ENCODE peak calls at places on chromosomes 16 and 17, in six cellular contexts. One of them, this sample, is unnamed.

GRCh38 chr17:82678265-82678891 is 20.1 kb downstream of the RAB40B start:
- DNase-seq in K562: no peak
- DNase-seq in GM12878: no peak
- DNase-seq in HepG2: no peak
- DNase-seq in SK-N-SH: no peak
- DNase-seq in IMR-90: no peak
- DNase-seq in this sample: no peak

GRCh38 chr17:1470071-1470773 is 14.2 kb upstream of the CRK start:
- DNase-seq in HepG2: no peak
- DNase-seq in GM12878: no peak
- DNase-seq in IMR-90: no peak
- DNase-seq in K562: no peak
- DNase-seq in SK-N-SH: no peak
- DNase-seq in this sample: no peak

GRCh38 chr16:47848481-47849109 is 307.2 kb downstream of the ABCC12 start:
- DNase-seq in IMR-90: peak
- DNase-seq in GM12878: no peak
- DNase-seq in SK-N-SH: no peak
- DNase-seq in K562: no peak
- DNase-seq in HepG2: no peak
- DNase-seq in this sample: no peak

GRCh38 chr16:76947694-76948093 is 243.3 kb upstream of the MON1B start:
- DNase-seq in SK-N-SH: peak
- DNase-seq in IMR-90: no peak
- DNase-seq in K562: no peak
- DNase-seq in GM12878: no peak
- DNase-seq in HepG2: no peak
- DNase-seq in this sample: no peak

GRCh38 chr17:69608114-69608513 is 193.6 kb downstream of the MAP2K6 start:
- DNase-seq in IMR-90: no peak
- DNase-seq in K562: no peak
- DNase-seq in SK-N-SH: no peak
- DNase-seq in HepG2: no peak
- DNase-seq in GM12878: no peak
- DNase-seq in this sample: no peak

GRCh38 chr16:75198135-75198600 is 8.8 kb downstream of the CTRB2 start:
- DNase-seq in GM12878: no peak
- DNase-seq in SK-N-SH: peak
- DNase-seq in K562: no peak
- DNase-seq in HepG2: no peak
- DNase-seq in IMR-90: peak
- DNase-seq in this sample: no peak

GRCh38 chr17:15038656-15039055 is 226.5 kb downstream of the PMP22 start:
- DNase-seq in IMR-90: peak
- DNase-seq in HepG2: no peak
- DNase-seq in K562: no peak
- DNase-seq in GM12878: no peak
- DNase-seq in SK-N-SH: no peak
- DNase-seq in this sample: no peak

GRCh38 chr17:10186771-10187425 is 11.5 kb downstream of the GAS7 start:
- DNase-seq in GM12878: no peak
- DNase-seq in IMR-90: no peak
- DNase-seq in HepG2: no peak
- DNase-seq in SK-N-SH: no peak
- DNase-seq in K562: no peak
- DNase-seq in this sample: no peak

GRCh38 chr17:20315821-20316220 is 151.5 kb downstream of the LGALS9B start:
- DNase-seq in SK-N-SH: no peak
- DNase-seq in IMR-90: peak
- DNase-seq in K562: no peak
- DNase-seq in GM12878: no peak
- DNase-seq in HepG2: no peak
- DNase-seq in this sample: no peak

GRCh38 chr17:81794509-81794908 is 9.4 kb upstream of the GCGR start:
- DNase-seq in HepG2: no peak
- DNase-seq in GM12878: no peak
- DNase-seq in IMR-90: no peak
- DNase-seq in SK-N-SH: no peak
- DNase-seq in K562: peak
- DNase-seq in this sample: no peak

GRCh38 chr17:78124081-78124835 is 4.3 kb downstream of the TMC6 start:
- DNase-seq in SK-N-SH: no peak
- DNase-seq in GM12878: no peak
- DNase-seq in K562: no peak
- DNase-seq in HepG2: no peak
- DNase-seq in IMR-90: no peak
- DNase-seq in this sample: no peak

GRCh38 chr17:63514974-63515373 is 8.2 kb upstream of the KCNH6 start:
- DNase-seq in GM12878: no peak
- DNase-seq in K562: no peak
- DNase-seq in HepG2: no peak
- DNase-seq in SK-N-SH: no peak
- DNase-seq in IMR-90: no peak
- DNase-seq in this sample: no peak

GRCh38 chr16:21656795-21657768 is 4.7 kb upstream of the IGSF6 start:
- DNase-seq in IMR-90: peak
- DNase-seq in K562: peak
- DNase-seq in SK-N-SH: peak
- DNase-seq in GM12878: peak
- DNase-seq in HepG2: peak
- DNase-seq in this sample: peak

GRCh38 chr16:9007177-9007794 is 43.6 kb upstream of the USP7 start:
- DNase-seq in GM12878: no peak
- DNase-seq in K562: peak
- DNase-seq in SK-N-SH: no peak
- DNase-seq in IMR-90: peak
- DNase-seq in HepG2: no peak
- DNase-seq in this sample: no peak

GRCh38 chr16:20720251-20720650 is 21.4 kb downstream of the THUMPD1 start:
- DNase-seq in GM12878: no peak
- DNase-seq in HepG2: no peak
- DNase-seq in IMR-90: no peak
- DNase-seq in SK-N-SH: no peak
- DNase-seq in K562: no peak
- DNase-seq in this sample: no peak

GRCh38 chr16:87196229-87196628 is 121.0 kb downstream of the C16orf95 start:
- DNase-seq in SK-N-SH: no peak
- DNase-seq in K562: no peak
- DNase-seq in IMR-90: no peak
- DNase-seq in HepG2: no peak
- DNase-seq in GM12878: no peak
- DNase-seq in this sample: no peak

GRCh38 chr16:89307421-89307805 is 89.9 kb downstream of the ZNF778 start:
- DNase-seq in K562: no peak
- DNase-seq in IMR-90: no peak
- DNase-seq in HepG2: no peak
- DNase-seq in SK-N-SH: no peak
- DNase-seq in GM12878: no peak
- DNase-seq in this sample: no peak

GRCh38 chr17:63881935-63882601 is at the start of gene GH2:
- DNase-seq in HepG2: peak
- DNase-seq in SK-N-SH: peak
- DNase-seq in GM12878: no peak
- DNase-seq in K562: peak
- DNase-seq in IMR-90: peak
- DNase-seq in this sample: peak

GRCh38 chr17:19386276-19386863 is 620 bp downstream of the MFAP4 start:
- DNase-seq in SK-N-SH: peak
- DNase-seq in K562: no peak
- DNase-seq in IMR-90: peak
- DNase-seq in GM12878: no peak
- DNase-seq in HepG2: no peak
- DNase-seq in this sample: peak

GRCh38 chr17:39178516-39178915 is 12.6 kb upstream of the ARL5C start:
- DNase-seq in GM12878: no peak
- DNase-seq in IMR-90: no peak
- DNase-seq in K562: no peak
- DNase-seq in SK-N-SH: no peak
- DNase-seq in HepG2: no peak
- DNase-seq in this sample: peak

GRCh38 chr17:40556884-40557414 is 8.3 kb downstream of the CCR7 start:
- DNase-seq in HepG2: no peak
- DNase-seq in SK-N-SH: peak
- DNase-seq in IMR-90: no peak
- DNase-seq in K562: peak
- DNase-seq in GM12878: no peak
- DNase-seq in this sample: no peak

DNA sequence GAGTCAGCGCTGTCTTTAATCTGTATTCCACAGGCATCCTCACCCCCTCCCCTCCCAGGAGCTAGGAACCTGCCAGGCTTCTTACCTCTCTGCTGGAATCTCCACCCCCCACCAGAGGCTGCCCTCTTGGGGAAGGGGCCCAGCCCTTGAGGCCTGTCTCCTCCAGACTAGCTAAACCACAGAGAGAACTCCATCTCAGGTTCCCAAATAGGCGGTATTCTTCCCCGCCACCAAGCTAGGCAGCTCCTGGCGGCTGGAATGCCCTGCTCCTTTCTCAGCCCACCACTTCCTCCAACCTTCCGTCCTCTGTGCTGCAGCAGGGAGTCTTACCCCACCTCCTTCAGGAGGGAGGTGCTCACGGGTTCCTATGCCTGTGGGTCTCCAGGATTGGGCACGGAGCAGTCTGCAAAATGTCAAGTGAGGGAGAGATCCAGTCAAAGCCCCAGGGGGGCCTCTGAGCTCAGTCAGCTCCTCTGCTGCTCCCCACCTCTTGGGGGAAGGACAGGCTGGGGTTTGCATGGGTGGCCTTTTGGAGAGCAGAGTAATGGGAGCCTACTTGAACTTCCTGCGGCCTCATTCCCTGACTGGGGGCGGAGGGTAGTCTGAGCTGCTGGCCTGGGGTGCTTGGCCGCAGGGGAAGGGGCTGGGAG is 55.7 kb downstream of the SREBF1 start:
- DNase-seq in K562: no peak
- DNase-seq in IMR-90: peak
- DNase-seq in HepG2: no peak
- DNase-seq in GM12878: no peak
- DNase-seq in SK-N-SH: peak
- DNase-seq in this sample: peak
- TF ChIP-seq SMC3 in K562: no peak
- TF ChIP-seq SMC3 in IMR-90: no peak
- TF ChIP-seq SMC3 in HepG2: no peak
- TF ChIP-seq SMC3 in GM12878: no peak
- TF ChIP-seq SMC3 in SK-N-SH: no peak
- TF ChIP-seq SMC3 in this sample: no peak

DNA sequence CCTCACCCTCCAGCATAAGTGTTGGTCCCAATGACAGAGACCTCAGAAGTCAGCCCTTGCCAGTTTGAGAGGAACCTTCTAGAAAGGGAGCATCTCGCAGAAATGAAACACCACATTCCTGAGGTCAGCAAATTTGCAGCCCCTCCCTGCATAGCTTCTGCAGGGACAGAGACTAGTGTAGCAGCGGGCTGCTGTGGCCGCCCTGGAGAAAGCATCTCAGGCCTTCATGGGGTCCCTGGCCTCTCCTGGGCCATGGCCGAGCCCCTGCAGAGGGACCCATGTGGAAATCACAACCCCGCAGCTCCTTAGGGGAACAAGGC is 11.4 kb downstream of the HS3ST6 start:
- DNase-seq in SK-N-SH: peak
- DNase-seq in HepG2: no peak
- DNase-seq in IMR-90: no peak
- DNase-seq in GM12878: no peak
- DNase-seq in K562: no peak
- DNase-seq in this sample: no peak
- TF ChIP-seq SMC3 in SK-N-SH: no peak
- TF ChIP-seq SMC3 in HepG2: no peak
- TF ChIP-seq SMC3 in IMR-90: no peak
- TF ChIP-seq SMC3 in GM12878: no peak
- TF ChIP-seq SMC3 in K562: no peak
- TF ChIP-seq SMC3 in this sample: no peak

DNA sequence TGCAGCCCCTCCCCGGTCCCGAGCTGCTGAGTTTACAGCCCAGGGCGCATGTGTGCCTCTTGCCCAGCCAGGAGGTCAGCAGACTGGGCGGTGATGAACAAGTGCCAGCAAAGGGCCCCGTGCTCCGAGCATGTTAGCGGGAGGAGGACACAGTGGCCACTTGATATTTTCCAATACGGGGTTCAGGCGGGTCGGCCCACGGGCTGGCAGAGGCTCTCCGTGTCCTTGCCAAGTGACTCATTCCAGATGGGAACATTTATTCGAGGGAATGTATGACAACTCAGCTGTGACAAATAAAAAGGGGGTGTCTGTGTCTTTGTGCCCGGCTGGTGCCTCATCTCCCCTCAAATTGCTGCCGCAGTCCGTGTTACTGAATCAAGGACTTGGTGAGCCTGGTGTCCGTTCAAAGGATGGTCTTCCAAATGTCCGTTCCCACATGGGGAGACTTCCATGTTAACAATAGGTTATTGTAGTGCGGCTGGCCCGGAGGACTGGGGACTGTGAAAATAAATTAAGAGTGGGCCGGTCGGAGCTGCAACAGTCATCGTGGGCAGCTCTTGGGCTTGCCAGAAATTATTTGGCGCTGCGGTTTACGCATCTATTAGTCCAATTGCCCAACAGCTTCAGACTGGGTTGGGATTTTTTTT is 173.9 kb upstream of the CIBAR2 start:
- DNase-seq in K562: no peak
- DNase-seq in GM12878: no peak
- DNase-seq in IMR-90: peak
- DNase-seq in HepG2: no peak
- DNase-seq in SK-N-SH: peak
- DNase-seq in this sample: no peak
- TF ChIP-seq SMC3 in K562: no peak
- TF ChIP-seq SMC3 in GM12878: no peak
- TF ChIP-seq SMC3 in IMR-90: no peak
- TF ChIP-seq SMC3 in HepG2: no peak
- TF ChIP-seq SMC3 in SK-N-SH: no peak
- TF ChIP-seq SMC3 in this sample: no peak

DNA sequence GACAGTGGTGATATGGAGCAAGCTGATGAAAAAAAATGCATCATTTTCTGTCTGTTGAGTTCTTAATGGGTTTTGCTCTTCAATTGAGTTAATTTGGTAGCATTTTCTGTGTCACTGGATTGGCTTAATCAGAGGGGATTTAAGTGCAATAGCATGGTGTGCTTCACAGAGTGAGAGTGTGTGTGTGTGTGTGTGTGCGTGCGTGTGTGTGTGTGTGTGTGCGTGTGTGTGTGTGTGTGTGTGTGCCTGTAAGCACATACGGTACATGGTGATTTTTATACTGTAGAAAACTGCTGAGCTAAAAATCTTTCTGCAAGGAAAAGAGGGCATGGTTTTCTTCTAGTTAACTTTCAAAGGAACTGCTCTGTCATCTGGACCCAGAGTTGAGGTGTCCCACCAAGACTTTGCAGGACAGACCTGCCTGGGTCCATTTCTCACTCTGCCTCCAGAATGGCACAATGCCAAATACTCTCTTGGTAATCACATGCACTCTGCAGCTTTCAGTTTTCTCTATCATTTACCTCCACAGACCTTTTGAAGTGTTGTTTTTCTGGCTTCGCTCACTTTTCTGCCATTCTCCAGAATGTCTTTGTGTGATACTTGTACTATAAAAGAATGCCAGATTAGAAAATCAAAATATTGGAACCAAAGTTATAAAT is 952.6 kb upstream of the SOX9 start:
- DNase-seq in GM12878: no peak
- DNase-seq in K562: no peak
- DNase-seq in HepG2: no peak
- DNase-seq in IMR-90: no peak
- DNase-seq in SK-N-SH: no peak
- DNase-seq in this sample: no peak
- TF ChIP-seq SMC3 in GM12878: no peak
- TF ChIP-seq SMC3 in K562: no peak
- TF ChIP-seq SMC3 in HepG2: no peak
- TF ChIP-seq SMC3 in IMR-90: no peak
- TF ChIP-seq SMC3 in SK-N-SH: no peak
- TF ChIP-seq SMC3 in this sample: no peak